ENCODE peak calls at places on chromosomes 12 and 14, in nine cellular contexts. I, L, M, K, A, E, F, W and U are unnamed samples.

GRCh38 chr12:53231859-53232640 is at the start of gene RARG:
- DNase-seq in M (peak), W (peak), I (peak), F (no peak), L (peak), A (no peak), K (peak), E (no peak), U (no peak)

GRCh38 chr12:48175613-48176416 is 7.6 kb upstream of the CCDC184 start:
- DNase-seq in A (no peak), F (no peak), K (no peak), E (no peak), W (no peak), M (no peak), I (no peak), L (no peak), U (no peak)

GRCh38 chr14:79514700-79515099 is 696.6 kb downstream of the DIO2 start:
- DNase-seq in L (peak), F (no peak), K (no peak), I (peak), A (no peak), W (no peak), E (no peak), M (no peak), U (no peak)

GRCh38 chr14:59707778-59708635 is 131.4 kb upstream of the CCDC175 start:
- DNase-seq in W (no peak), A (no peak), M (no peak), I (no peak), K (no peak), L (no peak), F (no peak), E (no peak), U (no peak)

GRCh38 chr12:52949413-52950331 is 754 bp downstream of the KRT18 start:
- DNase-seq in I (peak), A (peak), L (peak), F (no peak), E (peak), M (no peak), W (no peak), K (no peak), U (peak)

GRCh38 chr12:15600223-15600935 is 188.8 kb downstream of the EPS8 start:
- DNase-seq in M (no peak), F (no peak), W (no peak), K (no peak), I (no peak), A (no peak), L (no peak), E (no peak), U (no peak)

GRCh38 chr12:40164034-40164433 is 58.2 kb upstream of the SLC2A13 start:
- DNase-seq in I (no peak), F (no peak), K (no peak), E (no peak), L (no peak), M (no peak), A (no peak), W (no peak), U (no peak)

GRCh38 chr12:4118017-4118510 is 155.5 kb upstream of the CCND2 start:
- DNase-seq in K (peak), M (no peak), L (no peak), F (no peak), E (no peak), W (no peak), I (peak), A (no peak), U (no peak)

GRCh38 chr12:52691076-52691764 is 11.0 kb upstream of the KRT1 start:
- DNase-seq in F (peak), M (peak), L (peak), K (peak), A (no peak), W (peak), E (peak), I (no peak), U (no peak)

GRCh38 chr14:50343424-50343823 is 31.3 kb downstream of the DMAC2L start:
- DNase-seq in M (no peak), A (no peak), E (no peak), K (no peak), W (no peak), F (no peak), I (peak), L (no peak), U (no peak)

GRCh38 chr12:130972589-130972950 is 18.9 kb downstream of the ADGRD1 start:
- DNase-seq in L (no peak), E (no peak), M (no peak), W (no peak), K (no peak), I (no peak), F (no peak), A (no peak), U (no peak)

GRCh38 chr12:77082021-77082420 is 16.7 kb upstream of the E2F7 start:
- DNase-seq in M (no peak), I (no peak), E (no peak), A (no peak), K (no peak), L (no peak), F (no peak), W (no peak), U (no peak)